ENCODE peak calls at places on chromosomes 16 and 17, in five cellular contexts. U, S, Q, E and I are unnamed samples.

GRCh38 chr16:75292691-75293090 is 41.3 kb upstream of the BCAR1 start:
- DNase-seq in U (no peak), S (no peak), Q (no peak), E (no peak), I (no peak)

GRCh38 chr17:14672830-14673229 is 371.9 kb downstream of the HS3ST3B1 start:
- DNase-seq in U (no peak), S (peak), Q (no peak), E (no peak), I (peak)

GRCh38 chr17:17204041-17204591 is 2.0 kb downstream of the PLD6 start:
- DNase-seq in U (no peak), S (peak), Q (peak), E (peak), I (no peak)

GRCh38 chr17:58577696-58578095 is 63.3 kb upstream of the MTMR4 start:
- DNase-seq in U (peak), S (peak), Q (peak), E (peak), I (peak)

GRCh38 chr17:68423251-68423650 is 34.0 kb downstream of the WIPI1 start:
- DNase-seq in U (no peak), S (no peak), Q (no peak), E (no peak), I (no peak)

GRCh38 chr16:3577302-3577752 is at the start of gene NLRC3:
- DNase-seq in U (peak), S (no peak), Q (no peak), E (no peak), I (no peak)

GRCh38 chr17:1485311-1485747 is 7.2 kb downstream of the MYO1C start:
- DNase-seq in U (no peak), S (peak), Q (peak), E (peak), I (no peak)

GRCh38 chr16:2971134-2971984 is 2.2 kb downstream of the PAQR4 start:
- DNase-seq in U (no peak), S (no peak), Q (no peak), E (no peak), I (no peak)

GRCh38 chr16:25643633-25644032 is 48.1 kb upstream of the HS3ST4 start:
- DNase-seq in U (no peak), S (no peak), Q (no peak), E (no peak), I (no peak)

GRCh38 chr17:43584666-43585102 is 38.5 kb upstream of the ETV4 start:
- DNase-seq in U (no peak), S (no peak), Q (no peak), E (no peak), I (no peak)

GRCh38 chr17:27497696-27498095 is 41.4 kb downstream of the KSR1 start:
- DNase-seq in U (no peak), S (no peak), Q (no peak), E (no peak), I (no peak)

GRCh38 chr17:78120971-78121800 is 7.4 kb downstream of the TMC6 start:
- DNase-seq in U (peak), S (no peak), Q (no peak), E (no peak), I (no peak)

GRCh38 chr17:71085238-71086033 is 916.1 kb downstream of the KCNJ2 start:
- DNase-seq in U (no peak), S (peak), Q (no peak), E (peak), I (no peak)

GRCh38 chr16:72291121-72291520 is 119.2 kb upstream of the PMFBP1 start:
- DNase-seq in U (no peak), S (peak), Q (no peak), E (no peak), I (peak)

GRCh38 chr16:2299915-2300192 is 31.9 kb upstream of the RNPS1 start:
- DNase-seq in U (no peak), S (no peak), Q (no peak), E (no peak), I (no peak)

GRCh38 chr17:30952645-30953393 is 18.0 kb upstream of the RNF135 start:
- DNase-seq in U (no peak), S (no peak), Q (no peak), E (no peak), I (no peak)

GRCh38 chr17:28391401-28391800 is 14.6 kb downstream of the SLC46A1 start:
- DNase-seq in U (no peak), S (no peak), Q (no peak), E (no peak), I (no peak)

GRCh38 chr16:66521951-66522771 is 27.8 kb downstream of the TK2 start:
- DNase-seq in U (peak), S (peak), Q (peak), E (peak), I (no peak)

GRCh38 chr17:11720816-11721215 is 122.5 kb downstream of the DNAH9 start:
- DNase-seq in U (no peak), S (no peak), Q (no peak), E (no peak), I (no peak)

GRCh38 chr16:10988164-10988803 is 43.9 kb downstream of the CLEC16A start:
- DNase-seq in U (peak), S (no peak), Q (no peak), E (no peak), I (no peak)

GRCh38 chr16:47965439-47965838 is 190.4 kb downstream of the ABCC12 start:
- DNase-seq in U (no peak), S (peak), Q (no peak), E (no peak), I (no peak)

GRCh38 chr17:40727447-40728231 is 24.1 kb upstream of the KRT24 start:
- DNase-seq in U (no peak), S (peak), Q (no peak), E (no peak), I (no peak)

GRCh38 chr17:33200116-33200515 is 93.0 kb downstream of the ASIC2 start:
- DNase-seq in U (no peak), S (peak), Q (no peak), E (no peak), I (no peak)

GRCh38 chr16:81879625-81880024 is 100.5 kb downstream of the PLCG2 start:
- DNase-seq in U (no peak), S (no peak), Q (no peak), E (no peak), I (no peak)

GRCh38 chr16:82402665-82403218 is 224.0 kb upstream of the CDH13 start:
- DNase-seq in U (no peak), S (no peak), Q (no peak), E (no peak), I (no peak)

GRCh38 chr17:61508912-61509311 is 56.7 kb downstream of the TBX4 start:
- DNase-seq in U (no peak), S (no peak), Q (no peak), E (no peak), I (no peak)

GRCh38 chr16:85366031-85366763 is 246.9 kb upstream of the GSE1 start:
- DNase-seq in U (no peak), S (peak), Q (no peak), E (no peak), I (no peak)

GRCh38 chr17:12613566-12613965 is 52.1 kb upstream of the MYOCD start:
- DNase-seq in U (no peak), S (peak), Q (no peak), E (no peak), I (peak)

GRCh38 chr17:27523712-27524111 is 67.5 kb downstream of the KSR1 start:
- DNase-seq in U (no peak), S (no peak), Q (no peak), E (no peak), I (no peak)

GRCh38 chr17:36936455-36936934 is 780 bp upstream of the LHX1 start:
- DNase-seq in U (no peak), S (no peak), Q (no peak), E (no peak), I (no peak)

GRCh38 chr16:66872927-66873684 is 7.2 kb upstream of the PDP2 start:
- DNase-seq in U (peak), S (peak), Q (peak), E (peak), I (peak)

GRCh38 chr17:20961551-20961950 is 81.3 kb downstream of the USP22 start:
- DNase-seq in U (no peak), S (peak), Q (no peak), E (no peak), I (no peak)

GRCh38 chr16:84084570-84085270 is 32.0 kb downstream of the MBTPS1 start:
- DNase-seq in U (peak), S (peak), Q (peak), E (peak), I (no peak)

GRCh38 chr16:54821731-54822130 is 108.9 kb upstream of the IRX5 start:
- DNase-seq in U (no peak), S (no peak), Q (no peak), E (no peak), I (no peak)

GRCh38 chr16:13793788-13794461 is 126.0 kb upstream of the ERCC4 start:
- DNase-seq in U (no peak), S (no peak), Q (no peak), E (no peak), I (no peak)

GRCh38 chr16:82835487-82836160 is 208.9 kb downstream of the CDH13 start:
- DNase-seq in U (no peak), S (peak), Q (no peak), E (no peak), I (no peak)

GRCh38 chr17:74750327-74751069 is 2.1 kb downstream of the NHERF1 start:
- DNase-seq in U (no peak), S (no peak), Q (no peak), E (peak), I (no peak)
- H3K4me3 ChIP-seq in U (peak), S (peak), Q (peak), E (peak), I (peak)

GRCh38 chr17:50149099-50149424 is 1.4 kb downstream of the PPP1R9B start:
- DNase-seq in U (no peak), S (no peak), Q (no peak), E (no peak), I (no peak)

GRCh38 chr17:50151937-50152547 is 1.6 kb upstream of the PPP1R9B start:
- DNase-seq in U (peak), S (peak), Q (peak), E (peak), I (peak)

GRCh38 chr17:50151041-50151936 is 812 bp upstream of the PPP1R9B start:
- DNase-seq in U (peak), S (peak), Q (peak), E (peak), I (peak)

GRCh38 chr17:50149425-50150353 is 788 bp downstream of the PPP1R9B start:
- DNase-seq in U (peak), S (peak), Q (peak), E (peak), I (no peak)

GRCh38 chr17:50150354-50151040 is at the start of gene PPP1R9B:
- DNase-seq in U (peak), S (no peak), Q (no peak), E (no peak), I (no peak)
- TF ChIP-seq CTCF in U (no peak), S (no peak), Q (no peak), E (no peak), I (no peak)

GRCh38 chr17:81518785-81519283 is 6.2 kb upstream of the ACTG1 start:
- DNase-seq in U (no peak), S (peak), Q (peak), E (peak), I (no peak)
- H3K4me3 ChIP-seq in U (peak), S (peak), Q (peak), E (peak), I (peak)

GRCh38 chr16:46884513-46885293 is 541 bp downstream of the GPT2 start:
- DNase-seq in U (no peak), S (peak), Q (no peak), E (no peak), I (no peak)

GRCh38 chr16:46883353-46883689 is 841 bp upstream of the GPT2 start:
- DNase-seq in U (no peak), S (no peak), Q (no peak), E (no peak), I (no peak)

GRCh38 chr16:46882304-46882939 is 1.7 kb upstream of the GPT2 start:
- DNase-seq in U (no peak), S (no peak), Q (no peak), E (no peak), I (no peak)

GRCh38 chr16:46882940-46883307 is 1.2 kb upstream of the GPT2 start:
- DNase-seq in U (no peak), S (no peak), Q (no peak), E (no peak), I (no peak)

GRCh38 chr16:46883690-46884512 is at the start of gene GPT2:
- DNase-seq in U (peak), S (peak), Q (peak), E (peak), I (peak)
- TF ChIP-seq CTCF in U (no peak), S (no peak), Q (peak), E (no peak), I (no peak)

GRCh38 chr16:49838639-49839461 is 17.1 kb downstream of the ZNF423 start:
- DNase-seq in U (no peak), S (no peak), Q (no peak), E (no peak), I (no peak)
- H3K4me3 ChIP-seq in U (no peak), S (no peak), Q (peak), E (peak), I (no peak)

GRCh38 chr17:80151333-80151732 is 4.4 kb upstream of the EIF4A3 start:
- DNase-seq in U (no peak), S (peak), Q (no peak), E (no peak), I (no peak)

GRCh38 chr17:80145076-80146075 is 1.6 kb downstream of the EIF4A3 start:
- DNase-seq in U (no peak), S (peak), Q (no peak), E (no peak), I (no peak)

GRCh38 chr17:80146121-80147034 is 550 bp downstream of the EIF4A3 start:
- DNase-seq in U (peak), S (peak), Q (no peak), E (no peak), I (no peak)

GRCh38 chr17:80142929-80143328 is 4.0 kb downstream of the EIF4A3 start:
- DNase-seq in U (no peak), S (no peak), Q (no peak), E (no peak), I (no peak)

GRCh38 chr17:80147035-80147939 is at the start of gene EIF4A3:
- DNase-seq in U (peak), S (peak), Q (peak), E (peak), I (peak)
- TF ChIP-seq CTCF in U (no peak), S (no peak), Q (peak), E (no peak), I (no peak)

DNA sequence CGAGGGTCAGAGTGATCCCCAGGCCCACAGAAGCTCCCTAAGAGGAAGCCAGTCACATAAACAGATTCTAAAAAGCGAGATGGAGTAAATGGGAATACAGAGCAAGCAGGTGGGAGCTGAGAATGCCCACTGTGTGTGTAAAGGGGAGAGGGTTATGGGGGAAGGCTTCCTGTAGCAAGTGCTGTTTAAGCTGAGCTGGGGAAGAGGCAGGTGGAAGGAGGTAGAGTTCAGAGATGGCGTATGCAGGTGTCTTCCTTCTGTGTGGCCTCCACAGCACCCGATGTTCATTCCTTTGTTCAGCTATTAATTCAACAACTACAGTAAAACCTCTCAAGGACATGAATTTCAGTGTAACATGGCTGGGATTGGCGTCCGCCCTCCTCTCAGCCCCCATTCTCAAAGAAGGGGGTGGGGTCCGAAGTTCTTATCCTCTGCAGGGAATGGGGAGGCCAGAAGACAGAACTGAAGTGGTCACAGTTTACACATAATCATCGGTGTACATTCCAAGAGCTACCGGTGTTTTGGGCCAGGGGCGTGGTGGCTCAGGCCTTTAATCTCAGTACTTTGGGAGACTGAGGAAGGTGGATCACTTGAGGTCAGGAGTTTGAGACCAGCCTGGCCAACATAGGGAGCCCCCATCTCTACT is 1.8 kb downstream of the EEF2K start:
- DNase-seq in U (no peak), S (no peak), Q (no peak), E (no peak), I (no peak)
- H3K4me3 ChIP-seq in U (peak), S (peak), Q (peak), E (peak), I (peak)

GRCh38 chr17:9828296-9829059 is 2.8 kb downstream of the GLP2R start:
- DNase-seq in U (no peak), S (no peak), Q (no peak), E (no peak), I (no peak)

GRCh38 chr17:9821921-9822320 is at the start of gene GSG1L2:
- DNase-seq in U (no peak), S (no peak), Q (no peak), E (no peak), I (no peak)

GRCh38 chr17:9825751-9826150 is at the start of gene GLP2R:
- DNase-seq in U (no peak), S (no peak), Q (no peak), E (no peak), I (no peak)

GRCh38 chr17:9824797-9825338 is 856 bp upstream of the GLP2R start:
- DNase-seq in U (no peak), S (no peak), Q (no peak), E (no peak), I (no peak)

DNA sequence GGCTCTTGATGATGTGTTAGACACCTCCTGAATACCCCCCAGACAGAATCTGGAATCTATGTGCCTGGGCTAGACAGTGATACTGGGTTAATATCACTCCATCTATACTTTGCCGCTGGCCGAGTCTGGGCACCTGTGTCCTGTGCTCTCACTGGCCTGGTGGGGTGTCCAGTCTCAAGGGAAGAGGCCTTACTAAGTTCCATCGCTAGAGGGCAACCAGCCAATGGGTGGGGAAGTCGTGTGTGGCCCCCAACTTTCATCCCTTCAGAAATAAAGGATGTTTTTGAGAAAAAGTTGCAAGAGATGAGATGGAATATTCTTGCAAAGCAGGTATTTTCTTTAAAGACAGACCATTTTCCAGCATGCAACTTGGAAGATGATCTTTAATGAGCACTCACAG is 1.6 kb upstream of the GLP2R start:
- DNase-seq in U (no peak), S (no peak), Q (no peak), E (no peak), I (no peak)
- TF ChIP-seq CTCF in U (no peak), S (no peak), Q (no peak), E (no peak), I (peak)

GRCh38 chr17:50499722-50500121 is 8.5 kb upstream of the MYCBPAP start:
- DNase-seq in U (no peak), S (no peak), Q (no peak), E (no peak), I (no peak)

GRCh38 chr17:50501054-50501453 is 7.2 kb upstream of the MYCBPAP start:
- DNase-seq in U (no peak), S (peak), Q (no peak), E (peak), I (no peak)

GRCh38 chr17:50501906-50502642 is 6.2 kb upstream of the MYCBPAP start:
- DNase-seq in U (no peak), S (no peak), Q (no peak), E (no peak), I (no peak)

GRCh38 chr17:50498021-50498874 is 10.0 kb upstream of the MYCBPAP start:
- DNase-seq in U (no peak), S (no peak), Q (no peak), E (peak), I (no peak)

GRCh38 chr17:50499270-50499669 is 9.0 kb upstream of the MYCBPAP start:
- DNase-seq in U (no peak), S (no peak), Q (no peak), E (no peak), I (no peak)
- H3K4me3 ChIP-seq in U (no peak), S (no peak), Q (no peak), E (no peak), I (no peak)